ENCODE peak calls at places on chromosome 5, in five cellular contexts. One of them, this sample, is unnamed.

GRCh38 chr5:168666356-168666755 is 87.2 kb upstream of the PANK3 start:
- DNase-seq in hepatocyte: no peak
- DNase-seq in AG04450: no peak
- DNase-seq in endothelial cell: no peak
- DNase-seq in mucosa of descending colon: no peak
- DNase-seq in this sample: no peak

GRCh38 chr5:22539756-22540155 is 313.4 kb downstream of the CDH12 start:
- DNase-seq in mucosa of descending colon: no peak
- DNase-seq in AG04450: no peak
- DNase-seq in hepatocyte: no peak
- DNase-seq in endothelial cell: no peak
- DNase-seq in this sample: no peak

GRCh38 chr5:71693828-71694427 is 25.1 kb upstream of the CARTPT start:
- DNase-seq in hepatocyte: peak
- DNase-seq in endothelial cell: peak
- DNase-seq in AG04450: no peak
- DNase-seq in mucosa of descending colon: no peak
- DNase-seq in this sample: no peak

GRCh38 chr5:15009420-15009819 is 137.8 kb upstream of the ANKH start:
- DNase-seq in endothelial cell: no peak
- DNase-seq in AG04450: no peak
- DNase-seq in mucosa of descending colon: no peak
- DNase-seq in hepatocyte: peak
- DNase-seq in this sample: no peak

GRCh38 chr5:172666251-172666650 is 25.2 kb downstream of the NEURL1B start:
- DNase-seq in AG04450: no peak
- DNase-seq in mucosa of descending colon: no peak
- DNase-seq in hepatocyte: no peak
- DNase-seq in endothelial cell: peak
- DNase-seq in this sample: no peak

GRCh38 chr5:171323806-171324632 is 15.0 kb downstream of the TLX3 start:
- DNase-seq in endothelial cell: no peak
- DNase-seq in hepatocyte: no peak
- DNase-seq in AG04450: no peak
- DNase-seq in mucosa of descending colon: no peak
- DNase-seq in this sample: no peak

GRCh38 chr5:170467000-170467707 is 36.7 kb upstream of the KCNIP1 start:
- DNase-seq in endothelial cell: no peak
- DNase-seq in AG04450: peak
- DNase-seq in mucosa of descending colon: no peak
- DNase-seq in hepatocyte: peak
- DNase-seq in this sample: no peak

GRCh38 chr5:129379406-129379805 is 80.7 kb upstream of the ADAMTS19 start:
- DNase-seq in AG04450: no peak
- DNase-seq in hepatocyte: no peak
- DNase-seq in mucosa of descending colon: no peak
- DNase-seq in endothelial cell: no peak
- DNase-seq in this sample: no peak

GRCh38 chr5:54186912-54187445 is 123.4 kb downstream of the ARL15 start:
- DNase-seq in AG04450: no peak
- DNase-seq in hepatocyte: no peak
- DNase-seq in mucosa of descending colon: no peak
- DNase-seq in endothelial cell: no peak
- DNase-seq in this sample: no peak

GRCh38 chr5:68898961-68899471 is 194.8 kb upstream of the SLC30A5 start:
- DNase-seq in hepatocyte: peak
- DNase-seq in AG04450: no peak
- DNase-seq in mucosa of descending colon: no peak
- DNase-seq in endothelial cell: no peak
- DNase-seq in this sample: no peak

GRCh38 chr5:107012371-107012770 is 658.4 kb downstream of the EFNA5 start:
- DNase-seq in endothelial cell: no peak
- DNase-seq in mucosa of descending colon: no peak
- DNase-seq in AG04450: no peak
- DNase-seq in hepatocyte: no peak
- DNase-seq in this sample: no peak

GRCh38 chr5:92308679-92309078 is 925.6 kb upstream of the ARRDC3 start:
- DNase-seq in endothelial cell: no peak
- DNase-seq in mucosa of descending colon: no peak
- DNase-seq in hepatocyte: no peak
- DNase-seq in AG04450: no peak
- DNase-seq in this sample: no peak

GRCh38 chr5:66814146-66814991 is 218.2 kb downstream of the MAST4 start:
- DNase-seq in hepatocyte: peak
- DNase-seq in endothelial cell: peak
- DNase-seq in mucosa of descending colon: no peak
- DNase-seq in AG04450: no peak
- DNase-seq in this sample: peak

GRCh38 chr5:71939452-71939932 is 167.8 kb upstream of the MAP1B start:
- DNase-seq in mucosa of descending colon: no peak
- DNase-seq in hepatocyte: no peak
- DNase-seq in endothelial cell: no peak
- DNase-seq in AG04450: no peak
- DNase-seq in this sample: no peak

GRCh38 chr5:177025139-177025538 is 2.6 kb downstream of the ZNF346 start:
- DNase-seq in endothelial cell: no peak
- DNase-seq in AG04450: no peak
- DNase-seq in hepatocyte: no peak
- DNase-seq in mucosa of descending colon: no peak
- DNase-seq in this sample: no peak

GRCh38 chr5:122484103-122484502 is 172.1 kb downstream of the SNCAIP start:
- DNase-seq in endothelial cell: no peak
- DNase-seq in mucosa of descending colon: no peak
- DNase-seq in AG04450: no peak
- DNase-seq in hepatocyte: no peak
- DNase-seq in this sample: no peak

GRCh38 chr5:56514246-56514645 is 281.1 kb upstream of the ANKRD55 start:
- DNase-seq in hepatocyte: no peak
- DNase-seq in mucosa of descending colon: no peak
- DNase-seq in endothelial cell: no peak
- DNase-seq in AG04450: no peak
- DNase-seq in this sample: no peak

GRCh38 chr5:93899026-93899600 is 157.7 kb upstream of the POU5F2 start:
- DNase-seq in AG04450: no peak
- DNase-seq in endothelial cell: no peak
- DNase-seq in mucosa of descending colon: no peak
- DNase-seq in hepatocyte: no peak
- DNase-seq in this sample: no peak

GRCh38 chr5:175829718-175830585 is 41.4 kb upstream of the CPLX2 start:
- DNase-seq in mucosa of descending colon: no peak
- DNase-seq in AG04450: no peak
- DNase-seq in endothelial cell: no peak
- DNase-seq in hepatocyte: no peak
- DNase-seq in this sample: no peak

GRCh38 chr5:157160001-157160400 is 6.1 kb downstream of the GARIN3 start:
- DNase-seq in endothelial cell: no peak
- DNase-seq in mucosa of descending colon: no peak
- DNase-seq in hepatocyte: no peak
- DNase-seq in AG04450: no peak
- DNase-seq in this sample: no peak

GRCh38 chr5:128965011-128965637 is at the start of gene SLC27A6:
- DNase-seq in mucosa of descending colon: no peak
- DNase-seq in hepatocyte: peak
- DNase-seq in AG04450: no peak
- DNase-seq in endothelial cell: peak
- DNase-seq in this sample: peak

GRCh38 chr5:9712506-9713285 is 82.5 kb upstream of the TAS2R1 start:
- DNase-seq in endothelial cell: no peak
- DNase-seq in AG04450: peak
- DNase-seq in hepatocyte: peak
- DNase-seq in mucosa of descending colon: no peak
- DNase-seq in this sample: no peak

DNA sequence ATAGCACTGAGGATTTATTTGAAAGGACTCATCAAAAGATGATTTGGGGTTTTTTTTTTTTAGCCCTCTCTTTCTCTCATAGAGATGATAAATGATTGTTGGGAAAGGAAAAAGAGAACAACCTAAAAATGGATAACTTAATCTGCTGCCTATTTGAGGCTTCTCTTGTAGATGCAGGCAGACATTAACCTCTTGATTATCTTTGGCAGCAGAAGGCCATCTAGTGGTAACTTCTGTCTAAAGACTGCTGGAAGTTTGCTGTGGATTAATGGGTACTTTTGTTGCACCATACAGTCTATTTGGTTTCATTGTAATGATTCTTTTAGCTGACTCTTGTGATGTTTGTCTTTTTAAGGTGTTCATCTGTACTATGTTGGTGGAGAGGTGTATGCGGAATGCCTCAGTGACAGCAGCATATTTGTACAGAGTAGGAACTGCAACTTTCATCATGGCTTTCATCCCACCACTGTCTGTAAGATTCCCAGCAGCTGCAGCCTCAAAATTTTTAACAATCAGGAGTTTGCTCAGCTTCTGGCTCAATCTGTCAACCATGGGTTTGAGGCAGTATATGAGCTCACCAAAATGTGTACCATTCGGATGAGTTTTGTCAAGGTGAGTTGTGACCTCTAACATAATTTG is 18.8 kb downstream of the SMIM32 start:
- DNase-seq in endothelial cell: no peak
- DNase-seq in mucosa of descending colon: no peak
- DNase-seq in hepatocyte: peak
- DNase-seq in AG04450: peak
- DNase-seq in this sample: no peak
- TF ChIP-seq CTCF in endothelial cell: peak
- TF ChIP-seq CTCF in mucosa of descending colon: no peak
- TF ChIP-seq CTCF in hepatocyte: peak
- TF ChIP-seq CTCF in AG04450: peak
- TF ChIP-seq CTCF in this sample: peak

GRCh38 chr5:132677191-132677590 is 3.4 kb downstream of the IL4 start:
- DNase-seq in hepatocyte: peak
- DNase-seq in mucosa of descending colon: no peak
- DNase-seq in AG04450: peak
- DNase-seq in endothelial cell: peak
- DNase-seq in this sample: no peak
- TF ChIP-seq CTCF in hepatocyte: peak
- TF ChIP-seq CTCF in mucosa of descending colon: no peak
- TF ChIP-seq CTCF in AG04450: peak
- TF ChIP-seq CTCF in endothelial cell: no peak
- TF ChIP-seq CTCF in this sample: no peak

GRCh38 chr5:133403741-133404364 is 208.5 kb downstream of the FSTL4 start:
- DNase-seq in endothelial cell: no peak
- DNase-seq in mucosa of descending colon: no peak
- DNase-seq in AG04450: no peak
- DNase-seq in hepatocyte: no peak
- DNase-seq in this sample: peak

GRCh38 chr5:133406208-133406607 is 206.1 kb downstream of the FSTL4 start:
- DNase-seq in AG04450: no peak
- DNase-seq in endothelial cell: no peak
- DNase-seq in hepatocyte: no peak
- DNase-seq in mucosa of descending colon: no peak
- DNase-seq in this sample: no peak

GRCh38 chr5:133405275-133406034 is 206.9 kb downstream of the FSTL4 start:
- DNase-seq in endothelial cell: no peak
- DNase-seq in mucosa of descending colon: no peak
- DNase-seq in AG04450: no peak
- DNase-seq in hepatocyte: no peak
- DNase-seq in this sample: peak

GRCh38 chr5:133402781-133403180 is 209.6 kb downstream of the FSTL4 start:
- DNase-seq in endothelial cell: peak
- DNase-seq in mucosa of descending colon: no peak
- DNase-seq in AG04450: no peak
- DNase-seq in hepatocyte: no peak
- DNase-seq in this sample: no peak

GRCh38 chr5:133404724-133405123 is 207.6 kb downstream of the FSTL4 start:
- DNase-seq in hepatocyte: no peak
- DNase-seq in mucosa of descending colon: no peak
- DNase-seq in AG04450: no peak
- DNase-seq in endothelial cell: no peak
- DNase-seq in this sample: no peak
- TF ChIP-seq CTCF in hepatocyte: no peak
- TF ChIP-seq CTCF in mucosa of descending colon: no peak
- TF ChIP-seq CTCF in AG04450: no peak
- TF ChIP-seq CTCF in endothelial cell: no peak
- TF ChIP-seq CTCF in this sample: no peak

DNA sequence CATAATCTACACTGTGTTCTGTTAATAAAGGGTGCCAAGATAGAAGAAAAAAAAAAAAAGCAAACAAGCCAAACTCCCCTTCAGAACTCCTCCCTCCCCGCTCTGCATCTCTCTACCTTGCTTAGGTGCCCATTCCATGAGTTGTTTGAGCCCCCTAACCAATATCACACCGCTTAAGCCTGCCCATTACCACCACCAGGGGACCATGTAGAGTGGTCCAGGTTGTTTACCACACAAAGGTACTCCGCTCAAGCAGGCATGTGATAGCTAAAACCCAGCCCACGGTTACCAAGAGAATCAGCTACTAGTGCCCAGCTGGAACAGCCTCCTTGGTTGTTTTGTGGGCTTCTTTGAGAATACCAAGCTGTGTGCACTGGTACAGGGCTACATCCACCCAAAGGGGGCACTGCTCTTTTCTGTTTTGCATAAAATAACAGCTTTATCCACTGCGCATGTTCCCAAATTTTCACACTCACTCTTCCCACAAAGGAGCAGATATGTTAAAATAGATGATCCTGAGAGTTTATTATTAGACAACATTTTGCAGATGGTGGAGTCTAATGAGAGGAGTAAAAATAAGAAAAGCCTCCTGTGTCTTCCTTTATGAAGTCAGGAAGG is 304.1 kb downstream of the DEPDC1B start:
- DNase-seq in hepatocyte: no peak
- DNase-seq in AG04450: no peak
- DNase-seq in mucosa of descending colon: no peak
- DNase-seq in endothelial cell: no peak
- DNase-seq in this sample: no peak
- TF ChIP-seq CTCF in hepatocyte: no peak
- TF ChIP-seq CTCF in AG04450: no peak
- TF ChIP-seq CTCF in mucosa of descending colon: no peak
- TF ChIP-seq CTCF in endothelial cell: peak
- TF ChIP-seq CTCF in this sample: no peak

GRCh38 chr5:17831279-17831678 is 197.0 kb downstream of the TAF11L14 start:
- DNase-seq in endothelial cell: no peak
- DNase-seq in hepatocyte: peak
- DNase-seq in mucosa of descending colon: no peak
- DNase-seq in AG04450: no peak
- DNase-seq in this sample: no peak
- TF ChIP-seq CTCF in endothelial cell: no peak
- TF ChIP-seq CTCF in hepatocyte: no peak
- TF ChIP-seq CTCF in mucosa of descending colon: no peak
- TF ChIP-seq CTCF in AG04450: no peak
- TF ChIP-seq CTCF in this sample: no peak

DNA sequence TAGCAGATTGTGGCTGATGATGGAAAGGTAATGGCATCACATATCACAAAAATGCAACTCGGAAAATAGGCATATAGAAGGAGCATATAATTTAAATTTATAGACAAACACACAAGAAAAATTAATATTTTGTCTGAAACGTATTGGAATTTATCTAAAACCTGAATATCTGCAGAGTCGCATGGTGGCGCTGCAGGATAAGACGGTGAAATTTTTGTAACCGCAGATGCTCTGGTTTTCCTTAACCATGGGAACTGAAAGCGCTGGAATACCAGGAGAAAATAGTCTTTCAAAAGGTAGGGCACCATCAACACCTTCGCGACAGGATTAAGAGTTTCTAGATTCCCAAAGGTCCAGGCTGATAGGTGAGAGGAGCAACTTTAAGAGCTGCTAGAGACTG is 11.0 kb downstream of the PCDHB14 start:
- DNase-seq in endothelial cell: no peak
- DNase-seq in AG04450: no peak
- DNase-seq in mucosa of descending colon: no peak
- DNase-seq in hepatocyte: no peak
- DNase-seq in this sample: no peak
- TF ChIP-seq CTCF in endothelial cell: no peak
- TF ChIP-seq CTCF in AG04450: no peak
- TF ChIP-seq CTCF in mucosa of descending colon: no peak
- TF ChIP-seq CTCF in hepatocyte: no peak
- TF ChIP-seq CTCF in this sample: no peak

This sample was measured in mesothelial cell of epicardium.